ENCODE peak calls at places on chromosomes 4 and X, in ten cellular contexts. W, D, U, F, K, Q, V, E, M and I are unnamed samples.

GRCh38 chr4:157357887-157358286 is 137.4 kb downstream of the GRIA2 start:
- DNase-seq in V (no peak), F (no peak), K (no peak), M (no peak), D (no peak), U (no peak), E (no peak), W (no peak), Q (no peak), I (no peak)

GRCh38 chr4:78162821-78163220 is 105.7 kb downstream of the FRAS1 start:
- DNase-seq in V (no peak), W (no peak), K (no peak), M (no peak), E (no peak), F (peak), D (no peak), Q (no peak), U (no peak), I (no peak)

GRCh38 chrX:101642086-101642485 is 17.6 kb downstream of the ARMCX2 start:
- DNase-seq in M (no peak), D (no peak), V (no peak), W (no peak), F (no peak), U (no peak), K (no peak), Q (no peak), E (no peak), I (no peak)

GRCh38 chr4:54094449-54094848 is 5.5 kb upstream of the GSX2 start:
- DNase-seq in K (no peak), Q (no peak), V (no peak), U (no peak), F (no peak), W (no peak), E (no peak), D (no peak), M (no peak), I (no peak)

GRCh38 chr4:40622913-40623312 is 6.8 kb downstream of the RBM47 start:
- DNase-seq in M (no peak), K (no peak), F (peak), E (no peak), D (no peak), Q (no peak), V (peak), U (no peak), W (peak), I (no peak)

GRCh38 chr4:84474107-84474506 is 25.0 kb downstream of the NKX6-1 start:
- DNase-seq in W (no peak), F (no peak), K (no peak), M (no peak), E (no peak), Q (no peak), D (no peak), V (no peak), U (no peak), I (no peak)

GRCh38 chr4:27154706-27155105 is 294.1 kb downstream of the STIM2 start:
- DNase-seq in M (no peak), Q (no peak), K (peak), D (no peak), V (no peak), W (peak), U (no peak), E (no peak), F (peak), I (no peak)

GRCh38 chr4:89000844-89001360 is 56.1 kb downstream of the FAM13A start:
- DNase-seq in V (no peak), M (no peak), U (no peak), D (no peak), W (peak), Q (no peak), F (peak), K (peak), E (no peak), I (no peak)

GRCh38 chr4:188423039-188423438 is 283.8 kb downstream of the TRIML1 start:
- DNase-seq in Q (no peak), M (no peak), D (no peak), U (no peak), K (no peak), W (peak), E (no peak), V (no peak), F (no peak), I (no peak)

GRCh38 chr4:6942238-6942800 is 32.7 kb downstream of the TBC1D14 start:
- DNase-seq in U (no peak), M (no peak), K (peak), E (no peak), D (no peak), W (peak), Q (no peak), V (peak), F (peak), I (peak)

GRCh38 chr4:128553665-128554515 is 255.6 kb upstream of the JADE1 start:
- DNase-seq in D (no peak), Q (no peak), W (peak), M (no peak), E (no peak), V (no peak), F (no peak), U (no peak), K (no peak), I (no peak)

GRCh38 chrX:112190646-112191045 is 108.1 kb upstream of the TRPC5 start:
- DNase-seq in Q (no peak), D (no peak), F (no peak), V (no peak), W (no peak), K (no peak), E (no peak), U (no peak), M (no peak), I (no peak)

GRCh38 chr4:184938871-184939270 is 79.4 kb upstream of the HELT start:
- DNase-seq in K (no peak), U (no peak), M (no peak), D (no peak), F (no peak), E (no peak), W (no peak), Q (no peak), V (no peak), I (no peak)

GRCh38 chr4:8762356-8762755 is 109.3 kb downstream of the HMX1 start:
- DNase-seq in Q (peak), E (peak), W (no peak), D (no peak), M (peak), K (no peak), F (no peak), U (no peak), V (no peak), I (no peak)

GRCh38 chr4:168615294-168615693 is 118.4 kb downstream of the PALLD start:
- DNase-seq in E (no peak), D (no peak), K (peak), U (no peak), V (no peak), M (no peak), W (peak), F (no peak), Q (no peak), I (no peak)

GRCh38 chrX:20531667-20532066 is 265.0 kb upstream of the RPS6KA3 start:
- DNase-seq in K (no peak), Q (no peak), V (no peak), U (no peak), W (peak), M (no peak), E (no peak), D (no peak), F (no peak), I (no peak)
- TF ChIP-seq CTCF in K (no peak), Q (no peak), V (no peak), U (no peak), W (no peak), M (no peak), E (no peak), D (no peak), F (no peak), I (no peak)

GRCh38 chrX:124190440-124190839 is 142.0 kb upstream of the TEX13D start:
- DNase-seq in K (no peak), V (no peak), W (no peak), D (no peak), U (no peak), Q (no peak), M (no peak), F (no peak), E (no peak), I (no peak)
- TF ChIP-seq CTCF in K (no peak), V (no peak), W (no peak), D (no peak), U (no peak), Q (no peak), M (no peak), F (no peak), E (no peak), I (no peak)

GRCh38 chrX:69268637-69269036 is 103.4 kb upstream of the PJA1 start:
- DNase-seq in M (no peak), V (no peak), K (no peak), D (no peak), W (peak), U (no peak), E (no peak), Q (no peak), F (no peak), I (no peak)
- TF ChIP-seq CTCF in M (no peak), V (no peak), K (no peak), D (no peak), W (no peak), U (no peak), E (no peak), Q (no peak), F (no peak), I (no peak)

GRCh38 chr4:15964159-15964558 is 1.2 kb upstream of the FGFBP2 start:
- DNase-seq in U (no peak), E (no peak), W (peak), Q (no peak), F (no peak), K (no peak), V (no peak), D (no peak), M (no peak), I (no peak)
- TF ChIP-seq CTCF in U (no peak), E (no peak), W (peak), Q (no peak), F (peak), K (no peak), V (no peak), D (no peak), M (no peak), I (no peak)

GRCh38 chrX:120029354-120029753 is 48.1 kb downstream of the RHOXF2B start:
- DNase-seq in D (no peak), M (no peak), Q (no peak), W (no peak), U (no peak), E (no peak), V (no peak), K (no peak), F (no peak), I (no peak)
- TF ChIP-seq CTCF in D (no peak), M (no peak), Q (no peak), W (peak), U (no peak), E (no peak), V (no peak), K (no peak), F (no peak), I (no peak)